ENCODE peak calls at places on chromosomes 1 and 21, in five cellular contexts. One of them, this sample, is unnamed.
A peak's percentile ranks its signal among the peaks of the same experiment; 100 is the strongest.

GRCh38 chr21:26148834-26149354 is 21.7 kb downstream of the APP start:
- DNase-seq in mammary epithelial cell: peak; percentile 28
- DNase-seq in MM.1S: no peak
- DNase-seq in neural progenitor cell: peak; percentile 48
- DNase-seq in fibroblast of lung: peak; percentile 58
- DNase-seq in this sample: no peak

GRCh38 chr1:115643219-115643618 is 1.4 kb downstream of the VANGL1 start:
- DNase-seq in mammary epithelial cell: no peak
- DNase-seq in MM.1S: no peak
- DNase-seq in neural progenitor cell: no peak
- DNase-seq in fibroblast of lung: no peak
- DNase-seq in this sample: no peak

GRCh38 chr1:186894415-186894814 is 65.7 kb downstream of the PLA2G4A start:
- DNase-seq in mammary epithelial cell: no peak
- DNase-seq in MM.1S: no peak
- DNase-seq in neural progenitor cell: no peak
- DNase-seq in fibroblast of lung: no peak
- DNase-seq in this sample: no peak

GRCh38 chr1:226149806-226150205 is 36.7 kb downstream of the ACBD3 start:
- DNase-seq in mammary epithelial cell: no peak
- DNase-seq in MM.1S: no peak
- DNase-seq in neural progenitor cell: no peak
- DNase-seq in fibroblast of lung: no peak
- DNase-seq in this sample: no peak

GRCh38 chr1:153866045-153866850 is 56.5 kb downstream of the GATAD2B start:
- DNase-seq in mammary epithelial cell: no peak
- DNase-seq in MM.1S: peak; percentile 80
- DNase-seq in neural progenitor cell: no peak
- DNase-seq in fibroblast of lung: peak; percentile 52
- DNase-seq in this sample: no peak

GRCh38 chr1:20229191-20229590 is 42.9 kb upstream of the PLA2G2C start:
- DNase-seq in mammary epithelial cell: no peak
- DNase-seq in MM.1S: no peak
- DNase-seq in neural progenitor cell: no peak
- DNase-seq in fibroblast of lung: no peak
- DNase-seq in this sample: no peak

GRCh38 chr1:248821101-248821500 is 4.6 kb downstream of the SH3BP5L start:
- DNase-seq in mammary epithelial cell: peak; percentile 21
- DNase-seq in MM.1S: no peak
- DNase-seq in neural progenitor cell: no peak
- DNase-seq in fibroblast of lung: peak; percentile 92
- DNase-seq in this sample: no peak

GRCh38 chr1:211495584-211495983 is 3.6 kb upstream of the RD3 start:
- DNase-seq in mammary epithelial cell: peak; percentile 20
- DNase-seq in MM.1S: no peak
- DNase-seq in neural progenitor cell: no peak
- DNase-seq in fibroblast of lung: no peak
- DNase-seq in this sample: no peak

GRCh38 chr1:25037174-25038074 is 107.3 kb upstream of the RUNX3 start:
- DNase-seq in mammary epithelial cell: no peak
- DNase-seq in MM.1S: peak; percentile 58
- DNase-seq in neural progenitor cell: peak; percentile 70
- DNase-seq in fibroblast of lung: peak; percentile 13
- DNase-seq in this sample: no peak

GRCh38 chr1:11581455-11581854 is 72.8 kb downstream of the FBXO2 start:
- DNase-seq in mammary epithelial cell: no peak
- DNase-seq in MM.1S: no peak
- DNase-seq in neural progenitor cell: no peak
- DNase-seq in fibroblast of lung: no peak
- DNase-seq in this sample: no peak

GRCh38 chr1:59055908-59056719 is 240.8 kb upstream of the FGGY start:
- DNase-seq in mammary epithelial cell: no peak
- DNase-seq in MM.1S: no peak
- DNase-seq in neural progenitor cell: no peak
- DNase-seq in fibroblast of lung: peak; percentile 57
- DNase-seq in this sample: no peak

GRCh38 chr1:37323486-37324377 is 150.6 kb upstream of the ZC3H12A start:
- DNase-seq in mammary epithelial cell: peak; percentile 11
- DNase-seq in MM.1S: peak; percentile 36
- DNase-seq in neural progenitor cell: peak; percentile 65
- DNase-seq in fibroblast of lung: no peak
- DNase-seq in this sample: peak; percentile 5

GRCh38 chr21:44424608-44425306 is 30.6 kb upstream of the LRRC3 start:
- DNase-seq in mammary epithelial cell: no peak
- DNase-seq in MM.1S: no peak
- DNase-seq in neural progenitor cell: no peak
- DNase-seq in fibroblast of lung: no peak
- DNase-seq in this sample: no peak

GRCh38 chr1:99956755-99957154 is 13.0 kb upstream of the SLC35A3 start:
- DNase-seq in mammary epithelial cell: no peak
- DNase-seq in MM.1S: no peak
- DNase-seq in neural progenitor cell: no peak
- DNase-seq in fibroblast of lung: no peak
- DNase-seq in this sample: no peak

GRCh38 chr1:53180226-53180625 is 16.4 kb upstream of the CPT2 start:
- DNase-seq in mammary epithelial cell: no peak
- DNase-seq in MM.1S: no peak
- DNase-seq in neural progenitor cell: no peak
- DNase-seq in fibroblast of lung: peak; percentile 59
- DNase-seq in this sample: no peak

GRCh38 chr1:234963904-234964702 is 164.5 kb downstream of the TOMM20 start:
- DNase-seq in mammary epithelial cell: no peak
- DNase-seq in MM.1S: no peak
- DNase-seq in neural progenitor cell: no peak
- DNase-seq in fibroblast of lung: no peak
- DNase-seq in this sample: no peak
- H2AFZ ChIP-seq in mammary epithelial cell: peak overlapping the region; percentile 76
- H2AFZ ChIP-seq in MM.1S: no peak overlapping the region
- H2AFZ ChIP-seq in neural progenitor cell: no peak overlapping the region
- H2AFZ ChIP-seq in fibroblast of lung: no peak overlapping the region
- H2AFZ ChIP-seq in this sample: no peak overlapping the region

GRCh38 chr1:23868848-23869450 is 859 bp upstream of the FUCA1 start:
- DNase-seq in mammary epithelial cell: no peak
- DNase-seq in MM.1S: no peak
- DNase-seq in neural progenitor cell: no peak
- DNase-seq in fibroblast of lung: no peak
- DNase-seq in this sample: no peak

GRCh38 chr1:23869818-23870217 is 1.7 kb upstream of the FUCA1 start:
- DNase-seq in mammary epithelial cell: no peak
- DNase-seq in MM.1S: no peak
- DNase-seq in neural progenitor cell: no peak
- DNase-seq in fibroblast of lung: no peak
- DNase-seq in this sample: no peak

GRCh38 chr1:23867953-23868847 is at the start of gene FUCA1:
- DNase-seq in mammary epithelial cell: peak; percentile 82
- DNase-seq in MM.1S: peak; percentile 96
- DNase-seq in neural progenitor cell: peak; percentile 98
- DNase-seq in fibroblast of lung: peak; percentile 80
- DNase-seq in this sample: peak; percentile 78

GRCh38 chr1:23865543-23865930 is 2.6 kb downstream of the FUCA1 start:
- DNase-seq in mammary epithelial cell: peak; percentile 98
- DNase-seq in MM.1S: peak; percentile 89
- DNase-seq in neural progenitor cell: no peak
- DNase-seq in fibroblast of lung: peak; percentile 96
- DNase-seq in this sample: peak; percentile 89

GRCh38 chr1:23867542-23867952 is 543 bp downstream of the FUCA1 start:
- DNase-seq in mammary epithelial cell: no peak
- DNase-seq in MM.1S: peak; percentile 49
- DNase-seq in neural progenitor cell: no peak
- DNase-seq in fibroblast of lung: no peak
- DNase-seq in this sample: no peak
- TF ChIP-seq EZH2 in mammary epithelial cell: no peak
- TF ChIP-seq EZH2 in MM.1S: no peak
- TF ChIP-seq EZH2 in neural progenitor cell: no peak
- TF ChIP-seq EZH2 in fibroblast of lung: no peak
- TF ChIP-seq EZH2 in this sample: no peak

DNA sequence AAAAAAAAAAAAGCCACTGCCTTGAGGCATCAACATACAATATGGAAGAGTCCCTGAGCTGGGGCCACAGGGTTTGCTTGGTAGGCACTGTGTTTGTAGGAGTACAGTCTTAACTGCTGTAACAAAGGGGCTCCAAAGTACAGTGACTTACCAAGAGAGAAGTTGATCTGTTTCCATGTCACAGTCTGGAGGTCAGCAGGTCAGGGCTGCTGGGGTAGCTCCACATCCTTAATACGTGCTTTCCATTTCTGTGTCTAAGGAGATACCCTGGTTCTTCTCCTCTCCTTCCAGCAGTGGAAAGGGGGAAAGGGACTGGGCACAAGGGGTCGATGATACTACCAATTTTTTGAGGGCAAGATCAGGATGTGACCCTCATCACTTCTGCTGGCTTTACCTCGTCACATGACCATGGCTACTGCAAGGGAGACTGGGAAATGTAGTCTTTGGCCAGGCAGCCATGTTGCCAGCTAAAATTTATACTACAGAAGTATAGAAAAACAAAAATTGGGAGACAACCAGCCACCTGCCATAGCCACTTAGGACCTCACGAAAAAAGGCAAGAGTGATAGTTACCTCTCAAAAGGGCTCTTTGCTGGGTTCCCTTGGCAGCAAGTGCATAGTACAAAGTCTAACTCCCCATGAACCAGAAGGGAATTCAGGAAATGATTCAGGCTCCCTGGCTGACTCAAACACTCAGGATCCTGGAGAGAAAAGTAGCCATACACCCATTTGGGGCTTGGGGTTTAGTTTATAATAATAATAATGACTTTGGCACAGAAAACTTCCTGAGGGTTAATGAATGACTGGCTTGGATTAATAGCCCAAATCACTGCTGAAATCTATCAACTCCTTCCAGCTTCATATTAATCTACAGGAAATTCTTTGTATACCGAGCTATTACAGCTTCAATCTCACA is 52.7 kb upstream of the ATP5PO start:
- DNase-seq in mammary epithelial cell: peak; percentile 70
- DNase-seq in MM.1S: no peak
- DNase-seq in neural progenitor cell: peak; percentile 34
- DNase-seq in fibroblast of lung: peak; percentile 94
- DNase-seq in this sample: no peak
- H3K9ac ChIP-seq in mammary epithelial cell: no peak overlapping the region
- H3K9ac ChIP-seq in MM.1S: no peak overlapping the region
- H3K9ac ChIP-seq in neural progenitor cell: no peak overlapping the region
- H3K9ac ChIP-seq in fibroblast of lung: no peak overlapping the region
- H3K9ac ChIP-seq in this sample: peak overlapping the region; percentile 20

DNA sequence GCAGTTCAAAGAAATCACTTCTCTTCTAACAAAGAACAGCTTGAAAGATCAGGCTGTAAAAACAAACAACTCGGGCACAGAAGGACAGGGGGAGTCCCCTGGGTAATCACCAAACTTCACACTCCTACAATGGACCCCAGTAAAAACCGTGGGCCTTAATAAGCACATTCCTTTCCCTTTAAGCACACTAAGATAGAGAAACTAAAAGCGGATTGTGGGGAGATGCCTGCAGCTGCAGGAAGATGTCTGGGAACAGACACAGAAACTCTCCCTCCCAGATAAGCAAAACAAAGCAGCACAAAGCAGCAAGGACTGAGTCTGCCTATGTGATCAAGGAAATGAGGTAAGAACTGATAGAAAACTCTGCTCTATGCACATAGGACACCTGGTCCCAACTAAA is 37.6 kb upstream of the CTBS start:
- DNase-seq in mammary epithelial cell: peak; percentile 20
- DNase-seq in MM.1S: peak; percentile 15
- DNase-seq in neural progenitor cell: peak; percentile 85
- DNase-seq in fibroblast of lung: peak; percentile 63
- DNase-seq in this sample: no peak
- H2AFZ ChIP-seq in mammary epithelial cell: no peak overlapping the region
- H2AFZ ChIP-seq in MM.1S: no peak overlapping the region
- H2AFZ ChIP-seq in neural progenitor cell: peak overlapping the region; percentile 4
- H2AFZ ChIP-seq in fibroblast of lung: peak overlapping the region; percentile 6
- H2AFZ ChIP-seq in this sample: peak overlapping the region; percentile 31

GRCh38 chr1:46489169-46489637 is 433 bp upstream of the DMBX1 start:
- DNase-seq in mammary epithelial cell: peak; percentile 12
- DNase-seq in MM.1S: no peak
- DNase-seq in neural progenitor cell: no peak
- DNase-seq in fibroblast of lung: no peak
- DNase-seq in this sample: no peak
- TF ChIP-seq EZH2 in mammary epithelial cell: peak; percentile 97
- TF ChIP-seq EZH2 in MM.1S: peak; percentile 81
- TF ChIP-seq EZH2 in neural progenitor cell: peak; percentile 97
- TF ChIP-seq EZH2 in fibroblast of lung: peak; percentile 95
- TF ChIP-seq EZH2 in this sample: peak; percentile 92

GRCh38 chr1:167486090-167486824 is 32.1 kb downstream of the CD247 start:
- DNase-seq in mammary epithelial cell: no peak
- DNase-seq in MM.1S: no peak
- DNase-seq in neural progenitor cell: no peak
- DNase-seq in fibroblast of lung: no peak
- DNase-seq in this sample: no peak
- H3K9ac ChIP-seq in mammary epithelial cell: no peak overlapping the region
- H3K9ac ChIP-seq in MM.1S: no peak overlapping the region
- H3K9ac ChIP-seq in neural progenitor cell: no peak overlapping the region
- H3K9ac ChIP-seq in fibroblast of lung: no peak overlapping the region
- H3K9ac ChIP-seq in this sample: no peak overlapping the region

GRCh38 chr21:34614693-34615486 is at the start of gene RCAN1:
- DNase-seq in mammary epithelial cell: peak; percentile 91
- DNase-seq in MM.1S: peak; percentile 99
- DNase-seq in neural progenitor cell: peak; percentile 97
- DNase-seq in fibroblast of lung: peak; percentile 92
- DNase-seq in this sample: peak; percentile 30

GRCh38 chr21:34614443-34614692 is 545 bp downstream of the RCAN1 start:
- DNase-seq in mammary epithelial cell: no peak
- DNase-seq in MM.1S: no peak
- DNase-seq in neural progenitor cell: no peak
- DNase-seq in fibroblast of lung: no peak
- DNase-seq in this sample: no peak

GRCh38 chr21:34615487-34615814 is 538 bp upstream of the RCAN1 start:
- DNase-seq in mammary epithelial cell: no peak
- DNase-seq in MM.1S: no peak
- DNase-seq in neural progenitor cell: no peak
- DNase-seq in fibroblast of lung: no peak
- DNase-seq in this sample: no peak

GRCh38 chr21:34620084-34620665 is 5.3 kb upstream of the RCAN1 start:
- DNase-seq in mammary epithelial cell: no peak
- DNase-seq in MM.1S: no peak
- DNase-seq in neural progenitor cell: no peak
- DNase-seq in fibroblast of lung: no peak
- DNase-seq in this sample: no peak

GRCh38 chr21:34617753-34618339 is 2.9 kb upstream of the RCAN1 start:
- DNase-seq in mammary epithelial cell: no peak
- DNase-seq in MM.1S: no peak
- DNase-seq in neural progenitor cell: no peak
- DNase-seq in fibroblast of lung: no peak
- DNase-seq in this sample: no peak
- H2AFZ ChIP-seq in mammary epithelial cell: no peak overlapping the region
- H2AFZ ChIP-seq in MM.1S: no peak overlapping the region
- H2AFZ ChIP-seq in neural progenitor cell: no peak overlapping the region
- H2AFZ ChIP-seq in fibroblast of lung: no peak overlapping the region
- H2AFZ ChIP-seq in this sample: no peak overlapping the region